ENCODE peak calls at places on chromosomes 11 and 22, in six cellular contexts. W is AG10803, S is fibroblast of gingiva, P is NCI-H1092 treated with DMSO at 0.1 percent for 48 hours, L is cardiac muscle cell, K is H7. Y is an unnamed sample.

GRCh38 chr11:11993814-11994213 is 14.6 kb downstream of the DKK3 start:
- DNase-seq in W (peak; percentile 77), S (peak; percentile 69), P (no peak), L (no peak), K (no peak), Y (no peak)

GRCh38 chr22:17552737-17553136 is 10.6 kb upstream of the SLC25A18 start:
- DNase-seq in W (no peak), S (no peak), P (no peak), L (peak; percentile 23), K (no peak), Y (no peak)

GRCh38 chr11:129973068-129973467 is 29.6 kb downstream of the PRDM10 start:
- DNase-seq in W (no peak), S (no peak), P (no peak), L (no peak), K (no peak), Y (no peak)

GRCh38 chr11:86416494-86416893 is 41.8 kb downstream of the CCDC81 start:
- DNase-seq in W (no peak), S (no peak), P (no peak), L (no peak), K (no peak), Y (no peak)

GRCh38 chr11:70068950-70069349 is 9.2 kb upstream of the ANO1 start:
- DNase-seq in W (no peak), S (no peak), P (no peak), L (no peak), K (no peak), Y (no peak)

GRCh38 chr11:20363500-20364411 is at the start of gene HTATIP2:
- DNase-seq in W (no peak), S (peak; percentile 50), P (peak; percentile 38), L (peak; percentile 19), K (peak; percentile 79), Y (no peak)

GRCh38 chr11:36311926-36312592 is 16.0 kb downstream of the PRR5L start:
- DNase-seq in W (no peak), S (no peak), P (peak; percentile 72), L (no peak), K (no peak), Y (no peak)

GRCh38 chr11:69014936-69015549 is 2.0 kb upstream of the MRGPRF start:
- DNase-seq in W (no peak), S (no peak), P (no peak), L (no peak), K (peak; percentile 68), Y (no peak)

GRCh38 chr11:110367571-110367970 is 62.2 kb upstream of the FDX1 start:
- DNase-seq in W (no peak), S (no peak), P (peak; percentile 35), L (no peak), K (no peak), Y (no peak)

GRCh38 chr11:76902121-76903014 is 41.6 kb downstream of the ACER3 start:
- DNase-seq in W (no peak), S (no peak), P (no peak), L (no peak), K (no peak), Y (no peak)

GRCh38 chr11:9972917-9973504 is 309.1 kb downstream of the SWAP70 start:
- DNase-seq in W (peak; percentile 87), S (peak; percentile 84), P (peak; percentile 20), L (peak; percentile 38), K (peak; percentile 62), Y (no peak)

GRCh38 chr11:88246680-88247079 is 71.4 kb upstream of the RAB38 start:
- DNase-seq in W (peak; percentile 92), S (peak; percentile 83), P (no peak), L (no peak), K (no peak), Y (no peak)

GRCh38 chr11:123580557-123581275 is 73.7 kb downstream of the SCN3B start:
- DNase-seq in W (no peak), S (no peak), P (peak; percentile 78), L (peak; percentile 76), K (peak; percentile 95), Y (no peak)

GRCh38 chr22:27885977-27886842 is 32.8 kb downstream of the PITPNB start:
- DNase-seq in W (peak; percentile 91), S (peak; percentile 69), P (no peak), L (peak; percentile 66), K (peak; percentile 57), Y (no peak)

GRCh38 chr11:21105196-21105917 is 436.0 kb downstream of the NELL1 start:
- DNase-seq in W (no peak), S (no peak), P (no peak), L (no peak), K (no peak), Y (no peak)

GRCh38 chr11:12496181-12497025 is 119.0 kb downstream of the PARVA start:
- DNase-seq in W (no peak), S (no peak), P (no peak), L (no peak), K (no peak), Y (no peak)

GRCh38 chr11:15635501-15635900 is 520.8 kb downstream of the INSC start:
- DNase-seq in W (no peak), S (no peak), P (no peak), L (no peak), K (no peak), Y (no peak)

GRCh38 chr11:119093951-119094815 is 7.5 kb downstream of the DPAGT1 start:
- DNase-seq in W (peak; percentile 51), S (peak; percentile 49), P (no peak), L (peak; percentile 49), K (peak; percentile 60), Y (no peak)

GRCh38 chr11:5665051-5665450 is 19.8 kb downstream of the TRIM5 start:
- DNase-seq in W (no peak), S (no peak), P (no peak), L (no peak), K (no peak), Y (no peak)

GRCh38 chr11:124113890-124114289 is 1.4 kb upstream of the VWA5A start:
- DNase-seq in W (no peak), S (peak; percentile 49), P (no peak), L (no peak), K (no peak), Y (no peak)

GRCh38 chr22:34430386-34430785 is 510.1 kb upstream of the LARGE1 start:
- DNase-seq in W (no peak), S (no peak), P (no peak), L (no peak), K (no peak), Y (no peak)

GRCh38 chr11:121421149-121421906 is 30.8 kb upstream of the SORL1 start:
- DNase-seq in W (no peak), S (no peak), P (no peak), L (no peak), K (no peak), Y (no peak)

Y was measured in thoracic aorta.